ENCODE peak calls at places on chromosomes 16 and 17, in five cellular contexts. F is NCI-H510A treated with DMSO at 0.1 percent for 48 hours; R is heart left ventricle; J is RWPE1; H is stimulated activated naive CD8-positive, alpha-beta T cell treated with anti-CD3 and anti-CD28 coated beads, Interleukin-15, amount 100 ng/mL, for 72 hours. T is an unnamed sample.

GRCh38 chr17:61415374-61416210 is 15.9 kb downstream of the TBX2 start:
- DNase-seq in J (no peak), R (peak; percentile 16), F (no peak), H (no peak), T (no peak)

GRCh38 chr16:87053016-87053982 is 263.9 kb downstream of the C16orf95 start:
- DNase-seq in H (no peak), J (no peak), F (no peak), R (no peak), T (no peak)

GRCh38 chr17:6279659-6280058 is 155.3 kb downstream of the AIPL1 start:
- DNase-seq in R (no peak), H (peak; percentile 13), F (no peak), J (peak; percentile 93), T (peak; percentile 79)

GRCh38 chr17:79581306-79581932 is 29.4 kb downstream of the RBFOX3 start:
- DNase-seq in R (no peak), J (no peak), H (no peak), F (no peak), T (peak; percentile 46)

GRCh38 chr17:3870871-3871306 is 22.0 kb downstream of the CAMKK1 start:
- DNase-seq in J (no peak), R (no peak), H (no peak), F (no peak), T (no peak)

GRCh38 chr17:49156256-49156655 is 23.7 kb downstream of the B4GALNT2 start:
- DNase-seq in R (no peak), H (no peak), F (no peak), J (no peak), T (no peak)

GRCh38 chr17:4310349-4311060 is 46.7 kb upstream of the ANKFY1 start:
- DNase-seq in F (no peak), H (no peak), J (no peak), R (peak; percentile 40), T (no peak)

GRCh38 chr16:8887952-8888560 is 5.9 kb downstream of the LITAFD start:
- DNase-seq in H (no peak), J (no peak), F (no peak), R (peak; percentile 89), T (peak; percentile 31)

GRCh38 chr16:51937771-51938170 is 609.2 kb downstream of the TOX3 start:
- DNase-seq in J (no peak), F (no peak), R (no peak), H (no peak), T (no peak)

GRCh38 chr17:45940826-45941225 is 46.5 kb downstream of the MAPT start:
- DNase-seq in J (no peak), R (peak; percentile 53), H (no peak), F (no peak), T (no peak)

GRCh38 chr17:78338860-78339259 is 21.0 kb downstream of the SOCS3 start:
- DNase-seq in J (peak; percentile 63), F (no peak), R (no peak), H (no peak), T (peak; percentile 62)

GRCh38 chr17:76458580-76459490 is 5.9 kb upstream of the UBE2O start:
- DNase-seq in H (no peak), F (peak; percentile 55), R (peak; percentile 56), J (peak; percentile 60), T (peak; percentile 72)

GRCh38 chr17:70420876-70421445 is 251.6 kb downstream of the KCNJ2 start:
- DNase-seq in H (no peak), J (no peak), R (no peak), F (no peak), T (no peak)

GRCh38 chr16:73192227-73192894 is 144.4 kb upstream of the ZFHX3 start:
- DNase-seq in F (no peak), R (no peak), H (no peak), J (no peak), T (no peak)

GRCh38 chr17:12909046-12909445 is 108.8 kb downstream of the ELAC2 start:
- DNase-seq in H (no peak), F (no peak), R (no peak), J (no peak), T (no peak)

GRCh38 chr16:27439273-27440018 is 37.5 kb downstream of the IL21R start:
- DNase-seq in J (no peak), H (no peak), F (no peak), R (no peak), T (no peak)

GRCh38 chr17:10130733-10131132 is 67.7 kb downstream of the GAS7 start:
- DNase-seq in H (no peak), R (no peak), J (no peak), F (no peak), T (no peak)

GRCh38 chr16:30805056-30805369 is 18.0 kb upstream of the ZNF629 start:
- DNase-seq in R (no peak), J (no peak), F (no peak), H (no peak), T (no peak)

GRCh38 chr17:34758747-34759146 is 179.4 kb downstream of the TMEM132E start:
- DNase-seq in J (no peak), F (no peak), R (no peak), H (no peak), T (no peak)

GRCh38 chr17:42848093-42848492 is 2.9 kb upstream of the AOC3 start:
- DNase-seq in F (no peak), H (no peak), R (no peak), J (no peak), T (no peak)

GRCh38 chr16:62363451-62363850 is 327.2 kb upstream of the CDH8 start:
- DNase-seq in F (no peak), R (no peak), J (no peak), H (no peak), T (no peak)

GRCh38 chr17:40602445-40603443 is 37.5 kb upstream of the CCR7 start:
- DNase-seq in H (peak; percentile 83), F (no peak), R (no peak), J (no peak), T (no peak)

GRCh38 chr17:50145532-50146229 is 4.8 kb downstream of the PPP1R9B start:
- DNase-seq in H (no peak), R (no peak), J (no peak), F (no peak), T (no peak)

GRCh38 chr16:23504453-23505179 is 5.7 kb downstream of the GGA2 start:
- DNase-seq in J (peak; percentile 90), R (peak; percentile 68), F (no peak), H (peak; percentile 92), T (peak; percentile 98)

GRCh38 chr16:85061566-85061965 is 34.0 kb downstream of the KIAA0513 start:
- DNase-seq in H (no peak), J (no peak), F (no peak), R (peak; percentile 61), T (no peak)

GRCh38 chr17:33976816-33977215 is 278.3 kb upstream of the CCL2 start:
- DNase-seq in J (no peak), F (no peak), H (no peak), R (no peak), T (no peak)

GRCh38 chr17:82000803-82001649 is 21.7 kb downstream of the CENPX start:
- DNase-seq in F (no peak), H (no peak), R (no peak), J (no peak), T (no peak)

GRCh38 chr16:56861092-56861610 is 3.9 kb upstream of the SLC12A3 start:
- DNase-seq in H (no peak), F (no peak), J (no peak), R (no peak), T (no peak)

GRCh38 chr17:75587718-75588545 is at the start of gene MYO15B:
- DNase-seq in R (peak; percentile 68), H (peak; percentile 86), J (no peak), F (peak; percentile 28), T (no peak)

GRCh38 chr17:36808181-36808661 is 129.1 kb upstream of the LHX1 start:
- DNase-seq in H (no peak), F (peak; percentile 23), R (no peak), J (peak; percentile 18), T (no peak)

GRCh38 chr16:68707341-68708152 is 29.5 kb upstream of the CDH1 start:
- DNase-seq in H (no peak), R (peak; percentile 43), J (peak; percentile 97), F (no peak), T (peak; percentile 88)

GRCh38 chr17:81412490-81413093 is 17.3 kb downstream of the BAHCC1 start:
- DNase-seq in H (peak; percentile 76), R (peak; percentile 76), J (no peak), F (no peak), T (peak; percentile 58)

GRCh38 chr16:10970065-10970464 is 25.7 kb downstream of the CLEC16A start:
- DNase-seq in F (no peak), J (no peak), H (no peak), R (no peak), T (no peak)

GRCh38 chr16:7304257-7304656 is 28.4 kb upstream of the RBFOX1 start:
- DNase-seq in J (no peak), R (no peak), H (no peak), F (no peak), T (no peak)

GRCh38 chr16:2150418-2151187 is 2.2 kb downstream of the RAB26 start:
- DNase-seq in H (no peak), J (no peak), R (no peak), F (peak; percentile 16), T (peak; percentile 78)